ENCODE peak calls at places on chromosomes 6 and 20, in ten cellular contexts. U is HepG2; M is hypothalamus; V is EL; J is SHP77; T is NCI-H82; Y is cardiac fibroblast; N is mammary epithelial cell; G is activated effector memory CD4-positive, alpha-beta T cell treated with Interleukin-2 at 50 U/mL for 16 hours; W is A549. Z is an unnamed sample.

GRCh38 chr6:168060521-168060931 is 18.5 kb downstream of the FRMD1 start:
- DNase-seq in U (peak; percentile 64), M (peak; percentile 44), V (peak; percentile 60), J (peak; percentile 15), T (no peak), Y (peak; percentile 88), N (peak; percentile 3), G (no peak), W (peak; percentile 13), Z (no peak)

GRCh38 chr6:169170583-169170955 is 83.1 kb downstream of the THBS2 start:
- DNase-seq in U (no peak), M (no peak), V (no peak), J (no peak), T (no peak), Y (no peak), N (no peak), G (no peak), W (no peak), Z (no peak)

GRCh38 chr20:3887870-3888614 is 1.1 kb upstream of the PANK2 start:
- DNase-seq in U (no peak), M (no peak), V (peak; percentile 62), J (no peak), T (peak; percentile 71), Y (peak; percentile 47), N (peak; percentile 37), G (no peak), W (no peak), Z (no peak)

GRCh38 chr6:155270566-155271091 is 6.8 kb downstream of the CLDN20 start:
- DNase-seq in U (no peak), M (no peak), V (no peak), J (no peak), T (peak; percentile 95), Y (no peak), N (no peak), G (no peak), W (no peak), Z (peak; percentile 89)

GRCh38 chr6:111843347-111844147 is 29.7 kb downstream of the FYN start:
- DNase-seq in U (peak; percentile 49), M (no peak), V (no peak), J (no peak), T (no peak), Y (no peak), N (no peak), G (peak; percentile 50), W (no peak), Z (no peak)

GRCh38 chr20:5735845-5736530 is 14.2 kb upstream of the SHLD1 start:
- DNase-seq in U (no peak), M (no peak), V (no peak), J (peak; percentile 54), T (peak; percentile 79), Y (peak; percentile 62), N (no peak), G (no peak), W (no peak), Z (peak; percentile 87)

GRCh38 chr6:44858998-44859397 is 469.1 kb upstream of the RUNX2 start:
- DNase-seq in U (no peak), M (no peak), V (no peak), J (no peak), T (no peak), Y (peak; percentile 46), N (no peak), G (no peak), W (no peak), Z (no peak)

GRCh38 chr6:116280161-116280959 is 630 bp upstream of the TSPYL1 start:
- DNase-seq in U (no peak), M (no peak), V (no peak), J (peak; percentile 22), T (peak; percentile 44), Y (peak; percentile 34), N (no peak), G (no peak), W (no peak), Z (peak; percentile 60)

GRCh38 chr20:41334036-41334435 is 6.6 kb upstream of the LPIN3 start:
- DNase-seq in U (no peak), M (no peak), V (no peak), J (no peak), T (no peak), Y (no peak), N (no peak), G (no peak), W (no peak), Z (no peak)

GRCh38 chr6:39495640-39496039 is 173.1 kb upstream of the KCNK16 start:
- DNase-seq in U (no peak), M (no peak), V (no peak), J (no peak), T (no peak), Y (no peak), N (no peak), G (no peak), W (no peak), Z (no peak)

GRCh38 chr6:14682821-14683220 is 563.0 kb upstream of the JARID2 start:
- DNase-seq in U (no peak), M (no peak), V (peak; percentile 66), J (no peak), T (no peak), Y (peak; percentile 60), N (peak; percentile 68), G (no peak), W (no peak), Z (no peak)

GRCh38 chr6:14638932-14639875 is 521.6 kb downstream of the CD83 start:
- DNase-seq in U (no peak), M (no peak), V (peak; percentile 17), J (no peak), T (peak; percentile 97), Y (peak; percentile 47), N (no peak), G (no peak), W (no peak), Z (peak; percentile 75)

GRCh38 chr20:11372831-11373230 is 544.9 kb upstream of the BTBD3 start:
- DNase-seq in U (no peak), M (no peak), V (no peak), J (no peak), T (no peak), Y (no peak), N (no peak), G (no peak), W (no peak), Z (no peak)

GRCh38 chr6:133895573-133896343 is 6.8 kb downstream of the TCF21 start:
- DNase-seq in U (no peak), M (no peak), V (peak; percentile 29), J (no peak), T (peak; percentile 41), Y (peak; percentile 44), N (no peak), G (no peak), W (no peak), Z (peak; percentile 80)

GRCh38 chr6:106519460-106520394 is 109.6 kb downstream of the RTN4IP1 start:
- DNase-seq in U (no peak), M (no peak), V (peak; percentile 98), J (no peak), T (no peak), Y (peak; percentile 76), N (peak; percentile 96), G (peak; percentile 64), W (peak; percentile 31), Z (peak; percentile 61)

GRCh38 chr20:19670829-19671228 is 87.2 kb upstream of the RIN2 start:
- DNase-seq in U (no peak), M (no peak), V (no peak), J (no peak), T (no peak), Y (no peak), N (no peak), G (no peak), W (no peak), Z (peak; percentile 62)

GRCh38 chr6:167904791-167905190 is 78.1 kb downstream of the AFDN start:
- DNase-seq in U (no peak), M (no peak), V (no peak), J (no peak), T (no peak), Y (no peak), N (no peak), G (no peak), W (no peak), Z (no peak)

GRCh38 chr6:4732691-4733315 is 43.4 kb upstream of the CDYL start:
- DNase-seq in U (peak; percentile 24), M (peak; percentile 10), V (peak; percentile 96), J (peak; percentile 27), T (no peak), Y (peak; percentile 80), N (peak; percentile 95), G (no peak), W (peak; percentile 68), Z (no peak)

GRCh38 chr6:145360865-145361264 is 374.5 kb downstream of the EPM2A start:
- DNase-seq in U (no peak), M (no peak), V (no peak), J (peak; percentile 2), T (peak; percentile 17), Y (no peak), N (no peak), G (no peak), W (no peak), Z (peak; percentile 54)

GRCh38 chr6:149158076-149158475 is 159.4 kb upstream of the TAB2 start:
- DNase-seq in U (no peak), M (no peak), V (no peak), J (no peak), T (no peak), Y (no peak), N (no peak), G (no peak), W (no peak), Z (no peak)

GRCh38 chr6:1952726-1953360 is 292.6 kb downstream of the GMDS start:
- DNase-seq in U (no peak), M (no peak), V (peak; percentile 97), J (no peak), T (no peak), Y (peak; percentile 83), N (peak; percentile 99), G (no peak), W (peak; percentile 18), Z (no peak)

GRCh38 chr6:139248911-139249310 is 42.9 kb downstream of the TXLNB start:
- DNase-seq in U (no peak), M (no peak), V (no peak), J (no peak), T (no peak), Y (no peak), N (no peak), G (no peak), W (no peak), Z (no peak)

GRCh38 chr6:37049990-37050853 is 44.8 kb downstream of the FGD2 start:
- DNase-seq in U (no peak), M (peak; percentile 5), V (no peak), J (no peak), T (no peak), Y (no peak), N (no peak), G (peak; percentile 67), W (no peak), Z (no peak)

GRCh38 chr6:125808060-125808459 is 17.3 kb downstream of the NCOA7 start:
- DNase-seq in U (no peak), M (no peak), V (peak; percentile 15), J (no peak), T (no peak), Y (no peak), N (no peak), G (no peak), W (no peak), Z (no peak)

GRCh38 chr6:1636971-1637871 is 27.5 kb downstream of the FOXC1 start:
- DNase-seq in U (no peak), M (no peak), V (no peak), J (peak; percentile 95), T (peak; percentile 29), Y (no peak), N (peak; percentile 84), G (no peak), W (no peak), Z (peak; percentile 73)

GRCh38 chr20:25686081-25687077 is 10.3 kb downstream of the ZNF337 start:
- DNase-seq in U (no peak), M (no peak), V (no peak), J (peak; percentile 92), T (peak; percentile 66), Y (no peak), N (no peak), G (no peak), W (no peak), Z (peak; percentile 89)

GRCh38 chr20:62066983-62067433 is 1.3 kb upstream of the TAF4 start:
- DNase-seq in U (peak; percentile 94), M (no peak), V (peak; percentile 29), J (no peak), T (peak; percentile 33), Y (peak; percentile 39), N (no peak), G (no peak), W (no peak), Z (no peak)

Z was measured in NCI-H524.